ENCODE peak calls at places on chromosomes 12 and 14, in eight cellular contexts. H, P, L, X, N, M, V and A are unnamed samples.

GRCh38 chr14:91246051-91246852 is 1.7 kb upstream of the GPR68 start:
- DNase-seq in M (no peak), X (peak; percentile 67), L (no peak), H (peak; percentile 58), V (peak; percentile 56), P (no peak), N (peak; percentile 67), A (no peak)

GRCh38 chr12:90237841-90238240 is 529.2 kb upstream of the ATP2B1 start:
- DNase-seq in H (no peak), M (no peak), L (no peak), N (no peak), V (no peak), P (no peak), X (no peak), A (no peak)

GRCh38 chr12:21831671-21832357 is 57.3 kb upstream of the KCNJ8 start:
- DNase-seq in N (no peak), L (peak; percentile 37), X (no peak), P (peak; percentile 29), V (no peak), M (no peak), H (no peak), A (no peak)

GRCh38 chr12:47896633-47897032 is 8.2 kb downstream of the VDR start:
- DNase-seq in N (no peak), H (no peak), L (no peak), V (no peak), P (no peak), M (no peak), X (no peak), A (no peak)

GRCh38 chr12:124928095-124928911 is 13.9 kb upstream of the UBC start:
- DNase-seq in L (peak; percentile 96), M (no peak), N (no peak), P (peak; percentile 94), X (no peak), H (no peak), V (peak; percentile 61), A (peak; percentile 98)

GRCh38 chr12:46299846-46300245 is 31.0 kb upstream of the SLC38A1 start:
- DNase-seq in N (no peak), P (no peak), L (no peak), V (no peak), M (no peak), H (no peak), X (peak; percentile 84), A (no peak)

GRCh38 chr12:124952801-124953200 is 36.1 kb downstream of the DHX37 start:
- DNase-seq in L (no peak), N (no peak), X (no peak), M (no peak), V (no peak), P (no peak), H (no peak), A (no peak)

GRCh38 chr12:49043856-49044258 is 16.7 kb downstream of the KMT2D start:
- DNase-seq in V (peak; percentile 86), X (peak; percentile 48), H (peak; percentile 24), P (peak; percentile 66), M (no peak), N (peak; percentile 79), L (peak; percentile 27), A (peak; percentile 45)

GRCh38 chr12:1840981-1841425 is 20.6 kb downstream of the LRTM2 start:
- DNase-seq in M (no peak), X (no peak), L (no peak), N (no peak), V (no peak), P (no peak), H (no peak), A (no peak)

GRCh38 chr12:100956311-100956852 is 161.8 kb downstream of the ANO4 start:
- DNase-seq in N (no peak), L (no peak), P (no peak), M (no peak), X (no peak), H (no peak), V (no peak), A (no peak)

GRCh38 chr12:104426926-104427546 is 29.7 kb upstream of the CHST11 start:
- DNase-seq in X (no peak), H (no peak), V (no peak), N (no peak), L (peak; percentile 60), M (no peak), P (peak; percentile 35), A (peak; percentile 3)